ENCODE peak calls at places on chromosomes 11 and 22, in eight cellular contexts. U is lung; G is tibial nerve; C is IMR-90; F is naive thymus-derived CD4-positive, alpha-beta T cell; L is aorta; H is pancreas; E is fibroblast of lung. B is an unnamed sample. For H3K36me3 and H3K27me3, the result is how much of the 10 kb centered on the place peaks cover.

GRCh38 chr11:2668876-2669275 is 30.9 kb downstream of the KCNQ1OT1 start:
- DNase-seq in H (no peak), E (no peak), G (no peak), C (no peak), F (no peak), L (no peak), U (no peak), B (no peak)

GRCh38 chr11:129117595-129118350 is 74.4 kb downstream of the ARHGAP32 start:
- DNase-seq in L (no peak), U (peak), G (no peak), E (peak), F (peak), H (no peak), C (peak), B (peak)

GRCh38 chr11:126929186-126930085 is 71.1 kb downstream of the KIRREL3 start:
- DNase-seq in L (no peak), U (peak), F (no peak), H (no peak), C (peak), G (no peak), E (peak), B (no peak)

GRCh38 chr22:45884201-45885067 is 92.5 kb downstream of the WNT7B start:
- DNase-seq in C (no peak), G (no peak), E (no peak), F (no peak), U (no peak), H (peak), L (peak), B (no peak)

GRCh38 chr22:45007247-45007945 is 2.4 kb downstream of the PHF21B start:
- DNase-seq in L (no peak), U (no peak), E (peak), G (no peak), C (peak), H (peak), F (no peak), B (peak)

GRCh38 chr11:68806931-68807844 is 34.5 kb downstream of the CPT1A start:
- DNase-seq in H (no peak), G (no peak), F (no peak), U (no peak), E (peak), L (no peak), C (peak), B (peak)

GRCh38 chr22:31825513-31825912 is 71.7 kb downstream of the DEPDC5 start:
- DNase-seq in C (no peak), L (no peak), H (no peak), E (no peak), G (no peak), U (no peak), F (no peak), B (no peak)

GRCh38 chr22:38222797-38223119 is 21.0 kb downstream of the MAFF start:
- DNase-seq in F (no peak), G (no peak), C (no peak), U (no peak), H (no peak), E (no peak), L (no peak), B (no peak)

GRCh38 chr11:43579919-43580276 is 100.6 kb upstream of the HSD17B12 start:
- DNase-seq in G (no peak), L (no peak), C (no peak), U (no peak), F (no peak), H (no peak), E (no peak), B (no peak)

GRCh38 chr11:116788534-116788933 is 711 bp upstream of the ZPR1 start:
- DNase-seq in H (no peak), F (no peak), G (no peak), U (no peak), C (no peak), L (no peak), E (no peak), B (no peak)

GRCh38 chr11:116786360-116786759 is 1.5 kb downstream of the ZPR1 start:
- DNase-seq in U (no peak), C (no peak), H (no peak), E (no peak), F (no peak), L (no peak), G (no peak), B (no peak)

GRCh38 chr11:116787786-116788486 is at the start of gene ZPR1:
- DNase-seq in U (peak), C (peak), L (peak), E (peak), F (peak), H (peak), G (peak), B (peak)

GRCh38 chr11:116787436-116787785 is 412 bp downstream of the ZPR1 start:
- DNase-seq in U (no peak), C (peak), G (no peak), F (no peak), L (no peak), E (no peak), H (no peak), B (no peak)

GRCh38 chr11:116786966-116787365 is 857 bp downstream of the ZPR1 start:
- DNase-seq in L (no peak), C (no peak), F (no peak), H (no peak), E (no peak), U (no peak), G (no peak), B (no peak)
- H3K36me3 ChIP-seq in L (under half), C (under half), F (under half), H (under half), E (under half), U (under half), G (under half), B (half or more)

DNA sequence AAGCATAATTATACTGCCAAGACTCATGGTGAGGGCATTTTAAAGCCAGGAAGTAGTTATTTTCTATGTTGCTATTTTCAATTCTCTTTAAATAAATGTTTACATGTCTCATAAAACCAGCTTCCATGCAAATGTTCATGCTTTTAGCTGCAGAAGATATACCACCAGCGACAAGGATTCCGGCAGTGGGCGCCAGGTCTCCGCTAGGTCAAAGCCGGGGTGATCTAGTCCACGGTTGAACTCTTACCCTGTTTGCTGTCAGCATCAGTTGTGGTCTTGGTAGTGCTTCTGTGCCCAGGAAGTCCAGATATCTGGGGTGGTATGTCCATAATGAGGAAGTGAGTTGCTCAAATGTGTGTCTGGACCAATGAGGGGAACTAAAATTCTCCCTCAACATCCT is 265.7 kb downstream of the BRD1 start:
- DNase-seq in U (no peak), L (no peak), F (no peak), E (no peak), C (no peak), G (no peak), H (no peak), B (no peak)
- H3K4me3 ChIP-seq in U (no peak), L (no peak), F (no peak), E (no peak), C (no peak), G (no peak), H (no peak), B (no peak)

GRCh38 chr11:125398994-125399638 is 96.9 kb downstream of the FEZ1 start:
- DNase-seq in G (no peak), L (no peak), E (no peak), H (no peak), U (no peak), C (no peak), F (no peak), B (no peak)

GRCh38 chr11:125401235-125401634 is 94.8 kb downstream of the FEZ1 start:
- DNase-seq in C (no peak), E (no peak), G (no peak), F (no peak), L (no peak), H (no peak), U (no peak), B (no peak)

GRCh38 chr11:125404136-125404810 is 91.8 kb downstream of the FEZ1 start:
- DNase-seq in L (no peak), F (no peak), E (no peak), C (no peak), H (no peak), G (no peak), U (no peak), B (no peak)

GRCh38 chr11:125402436-125402835 is 93.6 kb downstream of the FEZ1 start:
- DNase-seq in C (peak), G (no peak), E (peak), H (no peak), L (no peak), F (no peak), U (no peak), B (peak)

DNA sequence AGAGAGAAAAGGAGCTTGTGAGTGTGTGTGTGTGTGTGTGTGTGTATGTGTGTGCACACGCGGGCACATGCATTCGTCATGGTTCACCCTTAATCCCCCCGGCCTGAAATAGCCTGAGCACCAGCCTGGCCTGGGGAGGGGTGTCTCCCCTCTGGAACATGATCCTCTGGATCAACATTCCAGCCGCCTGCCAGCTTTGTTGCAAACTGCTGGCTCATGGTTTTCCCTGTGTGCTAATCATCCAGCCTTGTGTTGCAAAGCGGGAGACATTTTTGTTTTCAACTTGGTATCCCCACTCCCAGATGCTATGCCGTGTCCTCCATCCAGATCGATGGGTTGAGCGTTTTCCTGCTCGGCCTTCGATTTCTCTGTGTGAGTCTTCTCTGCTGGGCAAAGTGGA is 94.3 kb downstream of the FEZ1 start:
- DNase-seq in F (no peak), U (no peak), H (no peak), C (peak), L (no peak), E (peak), G (no peak), B (peak)
- H3K27me3 ChIP-seq in F (under half), U (under half), H (under half), C (under half), L (under half), E (under half), G (under half), B (under half)

GRCh38 chr11:64735860-64736259 is 8.1 kb downstream of the RASGRP2 start:
- DNase-seq in E (no peak), C (no peak), U (no peak), F (no peak), G (no peak), H (peak), L (no peak), B (no peak)
- H3K36me3 ChIP-seq in E (under half), C (under half), U (under half), F (under half), G (under half), H (under half), L (under half), B (under half)

GRCh38 chr11:84163115-84163514 is 876.9 kb upstream of the CCDC90B start:
- DNase-seq in H (no peak), U (no peak), E (no peak), C (no peak), F (no peak), G (no peak), L (no peak), B (no peak)

GRCh38 chr11:84165139-84165538 is 879.0 kb upstream of the CCDC90B start:
- DNase-seq in G (no peak), U (no peak), F (no peak), L (no peak), E (no peak), C (no peak), H (no peak), B (no peak)

GRCh38 chr11:84164722-84165121 is 878.6 kb upstream of the CCDC90B start:
- DNase-seq in L (no peak), U (no peak), C (no peak), H (no peak), E (no peak), G (no peak), F (no peak), B (no peak)
- H3K4me3 ChIP-seq in L (no peak), U (no peak), C (no peak), H (no peak), E (no peak), G (no peak), F (no peak), B (no peak)

DNA sequence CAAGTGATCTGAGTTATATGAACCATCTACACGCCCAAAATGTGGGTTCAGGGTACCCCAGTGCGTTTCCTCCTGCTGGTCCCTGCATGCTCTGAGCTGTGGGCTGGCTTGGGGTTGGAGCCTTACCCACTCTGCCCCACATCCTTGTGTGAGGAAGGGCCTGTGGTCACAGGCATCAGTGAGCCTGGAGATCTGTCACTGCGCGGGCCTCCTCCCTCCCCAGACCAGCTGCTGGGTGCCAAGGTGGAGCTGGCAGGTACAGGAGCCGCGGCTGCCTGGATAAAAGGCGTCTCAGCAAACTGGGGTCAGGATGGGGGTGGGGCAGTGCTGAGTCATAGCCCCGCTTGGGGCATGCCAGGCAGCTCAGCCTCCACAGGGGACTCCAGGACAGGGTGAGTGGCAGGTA is 17.9 kb downstream of the GNAZ start:
- DNase-seq in U (no peak), G (no peak), C (no peak), E (no peak), F (no peak), H (no peak), L (no peak), B (peak)
- H3K27me3 ChIP-seq in U (under half), G (under half), C (under half), E (under half), F (under half), H (under half), L (under half), B (under half)

GRCh38 chr11:118374729-118375128 is 15.3 kb downstream of the UBE4A start:
- DNase-seq in C (no peak), E (peak), F (no peak), L (no peak), G (no peak), U (no peak), H (no peak), B (no peak)
- H3K36me3 ChIP-seq in C (under half), E (under half), F (half or more), L (under half), G (half or more), U (half or more), H (half or more), B (half or more)

DNA sequence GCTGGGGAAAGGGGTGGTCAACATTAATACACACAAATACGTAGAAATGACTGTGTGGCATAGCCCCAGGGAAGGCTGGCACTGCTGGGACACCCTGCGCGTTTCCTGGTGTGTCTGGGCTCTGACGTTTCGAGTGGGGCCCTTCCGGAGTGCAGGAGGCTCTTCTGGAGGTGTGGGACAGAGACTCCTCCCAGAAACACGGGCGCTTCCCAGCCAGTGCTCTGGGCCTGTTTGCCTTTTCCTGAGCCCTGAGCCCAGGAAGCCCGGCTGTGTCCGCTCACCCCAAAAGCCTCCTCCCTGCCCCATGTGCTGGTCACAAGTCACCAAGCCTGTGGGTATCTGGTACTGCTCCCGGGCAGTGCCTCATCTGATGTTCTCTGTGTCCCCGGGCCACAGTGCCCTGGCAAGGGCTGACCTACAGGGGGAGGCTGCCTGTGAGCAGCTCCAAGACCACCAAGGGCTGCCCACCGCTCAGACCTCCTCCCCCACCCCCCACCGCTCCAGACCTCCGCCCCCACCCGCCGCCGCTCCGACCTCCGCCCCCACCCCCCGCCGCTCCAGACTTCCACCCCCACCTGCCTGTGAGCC is 1133.3 kb downstream of the BRD1 start:
- DNase-seq in E (no peak), H (peak), U (no peak), C (no peak), F (no peak), G (no peak), L (no peak), B (no peak)
- H3K4me3 ChIP-seq in E (no peak), H (no peak), U (no peak), C (no peak), F (no peak), G (peak), L (no peak), B (no peak)

GRCh38 chr11:61599968-61600710 is 19.3 kb upstream of the SYT7 start:
- DNase-seq in G (no peak), E (no peak), L (no peak), C (no peak), F (no peak), U (no peak), H (no peak), B (peak)

GRCh38 chr11:61598886-61599868 is 18.3 kb upstream of the SYT7 start:
- DNase-seq in H (no peak), E (peak), U (no peak), C (peak), L (no peak), G (no peak), F (no peak), B (peak)

GRCh38 chr11:61596539-61596938 is 15.7 kb upstream of the SYT7 start:
- DNase-seq in H (no peak), C (no peak), F (no peak), L (no peak), U (no peak), E (no peak), G (no peak), B (no peak)

GRCh38 chr11:61596990-61597389 is 16.1 kb upstream of the SYT7 start:
- DNase-seq in L (no peak), H (no peak), E (no peak), C (no peak), G (no peak), U (no peak), F (no peak), B (no peak)

DNA sequence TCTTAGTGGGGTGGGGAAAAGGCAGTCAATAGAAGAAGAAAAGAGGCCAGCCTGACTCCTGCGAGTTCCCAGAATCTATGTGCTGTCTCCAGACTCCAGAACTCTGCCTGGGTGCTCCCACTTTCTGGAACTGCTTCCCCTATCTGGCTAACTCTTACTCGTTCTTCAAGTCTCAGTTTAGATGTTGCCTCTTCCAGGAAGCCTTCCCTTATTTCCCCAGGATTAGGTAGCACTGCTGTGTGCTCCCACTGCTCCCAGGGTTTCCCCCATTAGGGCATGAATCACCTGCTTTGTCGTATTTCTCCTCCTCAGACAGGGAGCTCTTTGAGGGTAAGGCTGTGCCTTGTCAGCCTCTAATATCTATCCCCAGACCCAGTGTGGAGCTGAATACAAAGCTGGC is 17.5 kb upstream of the SYT7 start:
- DNase-seq in L (no peak), H (no peak), E (no peak), G (no peak), U (no peak), C (no peak), F (no peak), B (no peak)
- H3K27me3 ChIP-seq in L (under half), H (under half), E (under half), G (under half), U (under half), C (under half), F (under half), B (under half)